ENCODE peak calls at places on chromosomes 3 and 15, in nine cellular contexts. O is stimulated activated naive B cell treated with anti-CD40 and anti-IgM and Interleukin-4, amounts not matched to agents 10 μg/mL and 1 μg/mL and 100 μg/mL, for 72 hours; D is astrocyte of the spinal cord; W is neural crest cell; C is IMR-90; U is foreskin keratinocyte; A is activated T-cell treated with anti-CD3 and anti-CD28 coated beads, Interleukin-2, amount 50 U/mL, for 24 hours; T is cardiac fibroblast; J is DMS 273 treated with DMSO at 0.1 percent for 48 hours. M is an unnamed sample.

GRCh38 chr15:31499953-31500808 is 173.5 kb downstream of the KLF13 start:
- DNase-seq in O (no peak), D (no peak), W (no peak), C (no peak), U (no peak), A (no peak), T (no peak), J (no peak), M (no peak)

GRCh38 chr15:53559364-53560253 is 199.9 kb downstream of the WDR72 start:
- DNase-seq in O (no peak), D (no peak), W (no peak), C (no peak), U (no peak), A (no peak), T (no peak), J (no peak), M (no peak)

GRCh38 chr3:101994386-101994785 is 145.1 kb downstream of the NFKBIZ start:
- DNase-seq in O (no peak), D (no peak), W (no peak), C (no peak), U (peak), A (no peak), T (no peak), J (no peak), M (no peak)

GRCh38 chr15:70538278-70538677 is 225.1 kb downstream of the UACA start:
- DNase-seq in O (no peak), D (no peak), W (no peak), C (no peak), U (no peak), A (no peak), T (no peak), J (no peak), M (peak)

GRCh38 chr15:67108122-67108871 is 42.9 kb downstream of the SMAD3 start:
- DNase-seq in O (no peak), D (no peak), W (no peak), C (no peak), U (no peak), A (no peak), T (peak), J (no peak), M (no peak)

GRCh38 chr3:60992395-60992794 is 258.9 kb downstream of the FHIT start:
- DNase-seq in O (no peak), D (no peak), W (no peak), C (no peak), U (no peak), A (no peak), T (no peak), J (no peak), M (no peak)

GRCh38 chr3:186806173-186807055 is at the start of gene RFC4:
- DNase-seq in O (peak), D (peak), W (peak), C (peak), U (peak), A (peak), T (peak), J (peak), M (peak)

GRCh38 chr3:126986001-126986400 is 3.1 kb downstream of the PLXNA1 start:
- DNase-seq in O (no peak), D (peak), W (no peak), C (peak), U (no peak), A (no peak), T (peak), J (no peak), M (no peak)

GRCh38 chr3:171376125-171376947 is 83.9 kb downstream of the TNIK start:
- DNase-seq in O (no peak), D (peak), W (no peak), C (peak), U (peak), A (no peak), T (peak), J (no peak), M (no peak)

GRCh38 chr3:36380171-36381031 is at the start of gene STAC:
- DNase-seq in O (no peak), D (peak), W (peak), C (no peak), U (no peak), A (peak), T (peak), J (no peak), M (no peak)

GRCh38 chr15:48602358-48603122 is 43.0 kb downstream of the FBN1 start:
- DNase-seq in O (no peak), D (peak), W (no peak), C (peak), U (peak), A (no peak), T (peak), J (no peak), M (peak)

GRCh38 chr15:38035701-38036100 is 101.3 kb downstream of the TMCO5A start:
- DNase-seq in O (no peak), D (no peak), W (no peak), C (no peak), U (peak), A (no peak), T (peak), J (no peak), M (no peak)

GRCh38 chr3:148075829-148076716 is 621.6 kb upstream of the AGTR1 start:
- DNase-seq in O (no peak), D (peak), W (no peak), C (peak), U (peak), A (no peak), T (peak), J (no peak), M (peak)

GRCh38 chr3:85796140-85796539 is 837.4 kb downstream of the CADM2 start:
- DNase-seq in O (no peak), D (no peak), W (no peak), C (no peak), U (no peak), A (no peak), T (no peak), J (no peak), M (no peak)

GRCh38 chr3:115146032-115146417 is 1.1 kb downstream of the ZBTB20 start:
- DNase-seq in O (peak), D (peak), W (peak), C (peak), U (peak), A (peak), T (peak), J (peak), M (peak)

GRCh38 chr3:78707616-78708015 is 1060.2 kb downstream of the ROBO1 start:
- DNase-seq in O (no peak), D (no peak), W (no peak), C (no peak), U (no peak), A (no peak), T (no peak), J (no peak), M (no peak)

GRCh38 chr3:184491011-184491576 is 70.5 kb upstream of the EPHB3 start:
- DNase-seq in O (no peak), D (no peak), W (no peak), C (no peak), U (no peak), A (no peak), T (peak), J (no peak), M (no peak)

GRCh38 chr3:45387636-45388348 is 584 bp upstream of the LARS2 start:
- DNase-seq in O (no peak), D (no peak), W (no peak), C (no peak), U (peak), A (no peak), T (no peak), J (no peak), M (no peak)

GRCh38 chr15:60095711-60096110 is 91.6 kb downstream of the FOXB1 start:
- DNase-seq in O (no peak), D (peak), W (no peak), C (peak), U (no peak), A (no peak), T (peak), J (no peak), M (no peak)

GRCh38 chr3:157274644-157275137 is 114.7 kb upstream of the CCNL1 start:
- DNase-seq in O (no peak), D (no peak), W (no peak), C (no peak), U (peak), A (no peak), T (peak), J (no peak), M (peak)

GRCh38 chr3:48881006-48881405 is 17.7 kb downstream of the SLC25A20 start:
- DNase-seq in O (no peak), D (no peak), W (no peak), C (no peak), U (no peak), A (no peak), T (no peak), J (no peak), M (no peak)

GRCh38 chr15:69193948-69194827 is 33.8 kb downstream of the GLCE start:
- DNase-seq in O (no peak), D (peak), W (no peak), C (peak), U (no peak), A (no peak), T (peak), J (no peak), M (no peak)

GRCh38 chr3:169044341-169045113 is 619.0 kb downstream of the MECOM start:
- DNase-seq in O (no peak), D (peak), W (no peak), C (peak), U (peak), A (no peak), T (peak), J (no peak), M (no peak)

GRCh38 chr3:55873523-55874254 is 386.6 kb upstream of the WNT5A start:
- DNase-seq in O (no peak), D (peak), W (no peak), C (peak), U (peak), A (no peak), T (peak), J (no peak), M (no peak)

GRCh38 chr3:188631291-188632010 is 477.5 kb downstream of the LPP start:
- DNase-seq in O (no peak), D (peak), W (no peak), C (peak), U (peak), A (no peak), T (peak), J (no peak), M (no peak)

GRCh38 chr3:72079369-72079872 is 294.5 kb upstream of the PROK2 start:
- DNase-seq in O (no peak), D (no peak), W (no peak), C (no peak), U (no peak), A (no peak), T (no peak), J (no peak), M (no peak)

GRCh38 chr3:151085227-151085888 is at the start of gene MED12L:
- DNase-seq in O (peak), D (peak), W (peak), C (peak), U (peak), A (peak), T (peak), J (peak), M (peak)

GRCh38 chr3:48464713-48465221 is 18.2 kb downstream of the ATRIP start:
- DNase-seq in O (no peak), D (no peak), W (no peak), C (no peak), U (no peak), A (no peak), T (no peak), J (no peak), M (no peak)

GRCh38 chr15:89680282-89680873 is 1.2 kb upstream of the PLIN1 start:
- DNase-seq in O (no peak), D (peak), W (no peak), C (peak), U (no peak), A (no peak), T (peak), J (no peak), M (no peak)

GRCh38 chr15:83200589-83200988 is 7.0 kb downstream of the HDGFL3 start:
- DNase-seq in O (no peak), D (no peak), W (no peak), C (peak), U (no peak), A (no peak), T (no peak), J (no peak), M (no peak)

M was measured in HTR-8/SVneo.